ENCODE peak calls at places on chromosome 11, in eight cellular contexts. I is NCI-H1048; T is kidney glomerular epithelial cell; A is AG04450; O is brain microvascular endothelial cell; X is WERI-Rb-1; D is epithelial cell of esophagus; Z is Jurkat, Clone E6-1. V is an unnamed sample.

GRCh38 chr11:67006029-67006884 is 16.7 kb upstream of the SYT12 start:
- DNase-seq in Z (peak), I (no peak), X (peak), T (no peak), D (peak), A (no peak), O (no peak), V (no peak)

GRCh38 chr11:44275961-44276550 is 33.9 kb downstream of the ALX4 start:
- DNase-seq in Z (no peak), I (no peak), T (no peak), X (no peak), A (no peak), O (no peak), D (no peak), V (no peak)

GRCh38 chr11:26522912-26523610 is 49.0 kb downstream of the MUC15 start:
- DNase-seq in T (no peak), Z (peak), O (peak), X (peak), I (no peak), A (no peak), D (peak), V (no peak)

GRCh38 chr11:88420165-88420781 is 82.7 kb upstream of the CTSC start:
- DNase-seq in I (no peak), D (peak), X (no peak), Z (no peak), T (no peak), O (peak), A (no peak), V (no peak)

GRCh38 chr11:67667490-67668190 is 6.8 kb downstream of the ALDH3B2 start:
- DNase-seq in D (no peak), A (no peak), I (no peak), Z (peak), O (no peak), X (no peak), T (no peak), V (no peak)

GRCh38 chr11:63892233-63892632 is 24.7 kb downstream of the RCOR2 start:
- DNase-seq in X (no peak), Z (peak), A (no peak), O (peak), I (no peak), D (no peak), T (no peak), V (no peak)

GRCh38 chr11:70517203-70517602 is 118.9 kb downstream of the CTTN start:
- DNase-seq in O (no peak), A (no peak), X (no peak), D (no peak), T (no peak), Z (no peak), I (no peak), V (no peak)

GRCh38 chr11:132962026-132962425 is 570.3 kb downstream of the OPCML start:
- DNase-seq in O (peak), Z (no peak), T (peak), A (peak), D (no peak), I (no peak), X (no peak), V (no peak)

GRCh38 chr11:45652781-45653180 is 12.6 kb downstream of the CHST1 start:
- DNase-seq in T (no peak), Z (no peak), I (no peak), D (peak), O (no peak), X (no peak), A (no peak), V (no peak)

GRCh38 chr11:3853935-3854659 is 1.4 kb upstream of the STIM1 start:
- DNase-seq in O (no peak), T (no peak), D (peak), I (no peak), X (peak), A (no peak), Z (peak), V (no peak)

GRCh38 chr11:15258433-15259350 is 144.0 kb downstream of the INSC start:
- DNase-seq in Z (no peak), I (peak), X (peak), O (peak), T (peak), D (peak), A (no peak), V (peak)

GRCh38 chr11:131579932-131580387 is 209.5 kb downstream of the NTM start:
- DNase-seq in X (peak), O (peak), I (no peak), D (peak), T (no peak), A (no peak), Z (peak), V (no peak)

GRCh38 chr11:133955091-133955846 is 1.5 kb downstream of the IGSF9B start:
- DNase-seq in X (no peak), I (no peak), T (peak), D (no peak), A (no peak), O (no peak), Z (no peak), V (no peak)

GRCh38 chr11:64382586-64382985 is 23.6 kb downstream of the RPS6KA4 start:
- DNase-seq in D (no peak), T (no peak), O (no peak), I (no peak), Z (no peak), A (no peak), X (no peak), V (no peak)

V was measured in NCI-H1436 treated with DMSO at 0.1 percent for 48 hours.